ENCODE peak calls at places on chromosomes 13 and 19, in six cellular contexts. C is HCT116, Y is ovary, U is prostate gland, M is BE2C, Q is HAP-1. Z is an unnamed sample.

GRCh38 chr13:55230570-55230908 is 1910.2 kb upstream of the PRR20A start:
- DNase-seq in Q (no peak), U (no peak), M (no peak), C (no peak), Y (no peak), Z (no peak)

GRCh38 chr19:18649371-18650047 is 12.7 kb downstream of the KLHL26 start:
- DNase-seq in U (no peak), Q (no peak), C (no peak), Y (peak; percentile 65), M (peak; percentile 51), Z (peak; percentile 58)

GRCh38 chr13:28268800-28269223 is 130.5 kb downstream of the PAN3 start:
- DNase-seq in U (no peak), Q (no peak), M (no peak), C (no peak), Y (no peak), Z (no peak)

GRCh38 chr19:54436561-54437229 is 12.3 kb upstream of the LENG8 start:
- DNase-seq in M (no peak), U (no peak), C (no peak), Y (no peak), Q (no peak), Z (no peak)

GRCh38 chr13:110323172-110323851 is 16.2 kb downstream of the COL4A2 start:
- DNase-seq in Y (no peak), M (no peak), Q (no peak), C (no peak), U (no peak), Z (peak; percentile 93)

GRCh38 chr19:8148410-8149231 is 771 bp downstream of the FBN3 start:
- DNase-seq in M (no peak), Q (peak; percentile 56), Y (no peak), C (peak; percentile 24), U (no peak), Z (no peak)

GRCh38 chr13:31105020-31105800 is 56.5 kb downstream of the HSPH1 start:
- DNase-seq in C (no peak), U (no peak), Y (no peak), Q (no peak), M (no peak), Z (peak; percentile 16)

GRCh38 chr13:50712882-50713281 is 130.6 kb downstream of the DLEU7 start:
- DNase-seq in Q (no peak), Y (no peak), U (no peak), M (no peak), C (no peak), Z (no peak)

GRCh38 chr13:24683833-24684599 is 3.8 kb downstream of the ATP12A start:
- DNase-seq in C (peak; percentile 24), M (peak; percentile 79), Q (peak; percentile 59), Y (no peak), U (peak; percentile 39), Z (no peak)

GRCh38 chr19:7460562-7460966 is 28.3 kb downstream of the PEX11G start:
- DNase-seq in Y (no peak), M (no peak), U (no peak), C (no peak), Q (no peak), Z (peak; percentile 90)

GRCh38 chr13:96089749-96090239 is at the start of gene HS6ST3:
- DNase-seq in M (peak; percentile 74), Q (peak; percentile 63), Y (peak; percentile 10), C (peak; percentile 10), U (peak; percentile 10), Z (no peak)

GRCh38 chr19:46911456-46911855 is 50.7 kb downstream of the ARHGAP35 start:
- DNase-seq in C (no peak), Q (no peak), Y (no peak), U (no peak), M (no peak), Z (no peak)
- H3K4me1 ChIP-seq in C (peaks cover 52% of the 10 kb centered on the region), Q (peaks cover 61% of the 10 kb centered on the region), Y (peaks cover 6% of the 10 kb centered on the region), U (peaks cover 3% of the 10 kb centered on the region), M (no peaks in the 10 kb centered on the region), Z (peaks cover 17% of the 10 kb centered on the region)

GRCh38 chr13:84131249-84131648 is 249.0 kb upstream of the SLITRK1 start:
- DNase-seq in M (no peak), Q (no peak), U (no peak), Y (no peak), C (no peak), Z (no peak)

GRCh38 chr13:84127597-84128128 is 245.4 kb upstream of the SLITRK1 start:
- DNase-seq in C (no peak), M (no peak), Q (no peak), U (no peak), Y (no peak), Z (no peak)

GRCh38 chr13:84121456-84121855 is 239.2 kb upstream of the SLITRK1 start:
- DNase-seq in U (peak; percentile 5), C (no peak), M (no peak), Y (no peak), Q (peak; percentile 36), Z (peak; percentile 4)

GRCh38 chr13:84130739-84131138 is 248.5 kb upstream of the SLITRK1 start:
- DNase-seq in U (no peak), M (no peak), C (no peak), Q (no peak), Y (no peak), Z (no peak)

GRCh38 chr13:84126671-84127171 is 244.4 kb upstream of the SLITRK1 start:
- DNase-seq in C (no peak), Q (no peak), M (no peak), U (no peak), Y (no peak), Z (peak; percentile 4)
- H3K4me1 ChIP-seq in C (no peaks in the 10 kb centered on the region), Q (peaks cover 12% of the 10 kb centered on the region), M (no peaks in the 10 kb centered on the region), U (no peaks in the 10 kb centered on the region), Y (no peaks in the 10 kb centered on the region), Z (no peaks in the 10 kb centered on the region)

GRCh38 chr13:100519626-100520025 is 69.0 kb downstream of the GGACT start:
- DNase-seq in C (no peak), Y (no peak), M (no peak), U (no peak), Q (no peak), Z (no peak)
- H3K4me1 ChIP-seq in C (no peaks in the 10 kb centered on the region), Y (no peaks in the 10 kb centered on the region), M (no peaks in the 10 kb centered on the region), U (no peaks in the 10 kb centered on the region), Q (peaks cover 10% of the 10 kb centered on the region), Z (no peaks in the 10 kb centered on the region)

DNA sequence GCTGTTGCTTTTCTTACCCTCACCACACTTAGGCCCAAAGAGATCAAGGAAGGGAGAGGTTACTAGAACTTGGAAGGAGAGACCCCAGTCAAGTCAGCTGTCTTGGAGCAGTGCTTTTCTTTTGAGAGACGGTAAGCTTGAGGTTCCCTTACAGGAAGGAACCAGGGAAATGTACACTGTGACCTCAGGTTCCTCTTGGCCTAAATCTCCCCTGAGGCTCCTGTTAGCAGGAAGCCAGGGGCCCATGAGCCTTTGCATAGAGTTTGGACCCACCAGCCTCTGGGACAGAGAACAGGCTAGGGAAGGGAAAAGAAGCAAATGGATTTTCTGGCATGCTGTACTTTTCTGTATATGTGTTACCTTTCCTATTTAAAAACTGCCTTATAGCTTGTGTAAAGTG is 5.9 kb upstream of the GPR18 start:
- DNase-seq in Y (no peak), U (no peak), M (no peak), C (no peak), Q (no peak), Z (no peak)
- H3K4me1 ChIP-seq in Y (no peaks in the 10 kb centered on the region), U (no peaks in the 10 kb centered on the region), M (no peaks in the 10 kb centered on the region), C (no peaks in the 10 kb centered on the region), Q (no peaks in the 10 kb centered on the region), Z (no peaks in the 10 kb centered on the region)

DNA sequence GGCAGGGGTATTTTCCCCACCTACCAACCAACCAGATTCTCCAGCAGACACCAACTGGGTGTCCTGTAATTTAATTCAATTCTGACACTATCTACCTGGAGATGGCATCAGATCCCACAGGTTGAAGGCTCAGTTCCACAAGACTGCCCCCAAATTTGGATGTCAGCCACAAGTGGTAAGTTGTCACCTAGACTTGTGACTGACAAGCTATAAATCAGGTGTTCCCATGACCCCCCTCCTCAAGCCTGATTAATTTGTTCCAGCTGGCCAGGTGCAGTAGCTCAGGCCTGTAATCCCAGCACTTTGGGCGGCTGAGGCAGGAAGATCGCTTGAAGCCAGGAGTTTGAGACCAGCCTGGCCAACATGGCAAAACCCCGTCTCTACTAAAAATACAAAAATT is 10.6 kb upstream of the HAUS5 start:
- DNase-seq in Q (no peak), M (no peak), U (no peak), C (no peak), Y (no peak), Z (no peak)
- H3K4me1 ChIP-seq in Q (no peaks in the 10 kb centered on the region), M (no peaks in the 10 kb centered on the region), U (no peaks in the 10 kb centered on the region), C (peaks cover 6% of the 10 kb centered on the region), Y (no peaks in the 10 kb centered on the region), Z (no peaks in the 10 kb centered on the region)

DNA sequence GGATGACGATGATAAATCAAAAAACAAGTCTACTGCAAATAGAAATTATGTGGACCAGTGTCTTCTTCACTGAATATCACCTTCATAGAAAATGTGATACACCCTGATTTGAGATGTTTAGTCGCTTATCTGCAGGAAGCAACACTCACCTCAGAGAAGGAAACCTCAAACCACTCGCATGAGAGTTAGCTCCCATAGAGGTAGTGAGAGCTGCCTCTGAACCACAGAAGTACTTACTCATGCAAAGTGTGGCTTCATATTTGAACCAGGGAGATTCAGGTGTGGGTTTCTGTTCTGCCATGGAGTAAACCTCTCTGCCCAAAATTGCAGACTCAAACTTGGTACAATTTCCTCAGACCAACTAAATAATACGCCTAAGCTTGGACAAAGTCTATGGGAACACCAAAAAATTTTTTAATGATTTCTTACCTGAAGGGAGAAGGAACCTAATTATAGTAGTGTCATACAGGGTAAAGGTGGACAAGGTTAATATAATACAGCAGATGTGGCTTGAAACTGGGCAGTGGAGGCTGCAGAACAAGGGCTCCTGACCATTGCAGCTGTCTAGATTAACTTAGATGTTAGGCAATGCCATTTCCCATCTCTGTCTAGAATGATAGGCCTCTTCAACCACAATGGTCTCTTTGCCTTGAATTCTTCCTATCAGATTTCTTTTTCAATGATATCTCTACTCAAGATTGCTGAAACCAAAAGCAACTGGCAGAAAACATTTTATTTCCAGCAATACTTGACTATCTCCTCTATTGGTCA is 29.6 kb upstream of the RCBTB2 start:
- DNase-seq in U (no peak), Y (no peak), C (no peak), M (no peak), Q (no peak), Z (peak; percentile 31)
- H3K4me1 ChIP-seq in U (no peaks in the 10 kb centered on the region), Y (peaks cover under 1% of the 10 kb centered on the region), C (no peaks in the 10 kb centered on the region), M (peaks cover 18% of the 10 kb centered on the region), Q (no peaks in the 10 kb centered on the region), Z (peaks cover 4% of the 10 kb centered on the region)